ENCODE peak calls at places on chromosomes 11 and 22, in four cellular contexts. I, F, K and M are unnamed samples.

GRCh38 chr11:76237914-76238313 is 31.6 kb upstream of the WNT11 start:
- DNase-seq in I (no peak), F (no peak), K (no peak), M (no peak)

GRCh38 chr11:59291228-59291627 is 67.5 kb upstream of the OR5AN1 start:
- DNase-seq in I (no peak), F (no peak), K (no peak), M (no peak)

GRCh38 chr11:67406969-67407699 is 3.3 kb downstream of the TBC1D10C start:
- DNase-seq in I (peak; percentile 69), F (no peak), K (no peak), M (no peak)

GRCh38 chr22:38180841-38181452 is 683 bp downstream of the PLA2G6 start:
- DNase-seq in I (peak; percentile 77), F (peak; percentile 67), K (peak; percentile 33), M (no peak)

GRCh38 chr22:23685205-23685784 is 5.5 kb upstream of the RGL4 start:
- DNase-seq in I (no peak), F (peak; percentile 13), K (peak; percentile 35), M (peak; percentile 26)

GRCh38 chr11:94700631-94701030 is 67.5 kb upstream of the AMOTL1 start:
- DNase-seq in I (no peak), F (no peak), K (no peak), M (no peak)

GRCh38 chr11:36103933-36104530 is 160.2 kb downstream of the LDLRAD3 start:
- DNase-seq in I (no peak), F (no peak), K (no peak), M (no peak)

GRCh38 chr11:10192036-10192435 is 102.0 kb downstream of the SBF2 start:
- DNase-seq in I (no peak), F (no peak), K (no peak), M (no peak)

GRCh38 chr22:32967285-32968101 is 90.7 kb downstream of the SYN3 start:
- DNase-seq in I (no peak), F (no peak), K (no peak), M (no peak)

GRCh38 chr22:36373258-36373579 is 14.5 kb downstream of the MYH9 start:
- DNase-seq in I (peak; percentile 77), F (no peak), K (no peak), M (no peak)
- H3K4me3 ChIP-seq in I (no peak overlapping the region), F (no peak overlapping the region), K (no peak overlapping the region), M (no peak overlapping the region)

GRCh38 chr22:30383061-30383460 is 4.2 kb downstream of the RNF215 start:
- DNase-seq in I (no peak), F (no peak), K (no peak), M (no peak)
- H3K4me3 ChIP-seq in I (no peak overlapping the region), F (no peak overlapping the region), K (no peak overlapping the region), M (no peak overlapping the region)

GRCh38 chr22:35352214-35353111 is 28.4 kb upstream of the HMOX1 start:
- DNase-seq in I (peak; percentile 92), F (peak; percentile 52), K (no peak), M (no peak)
- H3K4me3 ChIP-seq in I (no peak overlapping the region), F (no peak overlapping the region), K (no peak overlapping the region), M (no peak overlapping the region)

DNA sequence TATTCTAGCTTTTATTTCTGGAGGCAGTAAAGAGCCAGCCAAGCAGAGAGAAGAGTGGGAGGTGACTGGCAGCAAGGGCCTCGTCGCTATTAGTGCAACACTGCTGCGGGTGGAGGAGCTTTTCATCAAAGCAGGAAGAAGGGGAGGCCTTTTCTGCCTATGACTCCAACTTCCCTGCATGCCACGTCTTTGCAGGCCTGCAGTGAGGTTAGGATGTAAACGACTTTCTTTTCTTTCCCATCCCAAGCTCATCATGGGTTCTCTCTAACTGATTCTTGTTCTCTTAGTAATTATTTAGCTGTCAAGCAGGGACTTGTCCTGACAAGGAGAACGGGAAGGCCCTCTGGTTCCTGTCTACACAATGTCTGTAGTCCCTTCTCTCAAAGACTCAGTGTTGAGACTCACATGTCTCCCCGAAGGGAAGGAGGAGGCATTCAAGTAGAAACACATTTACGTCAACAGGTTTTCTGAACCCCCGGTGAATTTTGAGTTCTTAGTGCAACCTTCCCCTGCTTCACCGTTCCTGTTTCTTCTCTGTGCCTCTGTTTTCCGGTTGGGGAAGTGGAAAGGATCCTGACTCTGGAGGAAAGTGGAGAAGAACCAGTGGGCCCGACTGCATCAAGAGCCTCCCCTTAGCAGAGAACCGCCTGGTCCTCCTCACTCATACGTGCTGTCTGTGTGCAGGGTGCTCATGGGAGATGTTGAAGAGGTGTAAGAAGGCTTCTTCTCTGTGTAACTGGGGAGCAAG is 56.9 kb downstream of the PACS1 start:
- DNase-seq in I (no peak), F (peak; percentile 86), K (peak; percentile 83), M (no peak)
- H3K4me3 ChIP-seq in I (no peak overlapping the region), F (no peak overlapping the region), K (no peak overlapping the region), M (no peak overlapping the region)

GRCh38 chr22:29871684-29872083 is 11.3 kb upstream of the MTMR3 start:
- DNase-seq in I (no peak), F (no peak), K (no peak), M (no peak)
- H3K4me3 ChIP-seq in I (no peak overlapping the region), F (no peak overlapping the region), K (no peak overlapping the region), M (no peak overlapping the region)

DNA sequence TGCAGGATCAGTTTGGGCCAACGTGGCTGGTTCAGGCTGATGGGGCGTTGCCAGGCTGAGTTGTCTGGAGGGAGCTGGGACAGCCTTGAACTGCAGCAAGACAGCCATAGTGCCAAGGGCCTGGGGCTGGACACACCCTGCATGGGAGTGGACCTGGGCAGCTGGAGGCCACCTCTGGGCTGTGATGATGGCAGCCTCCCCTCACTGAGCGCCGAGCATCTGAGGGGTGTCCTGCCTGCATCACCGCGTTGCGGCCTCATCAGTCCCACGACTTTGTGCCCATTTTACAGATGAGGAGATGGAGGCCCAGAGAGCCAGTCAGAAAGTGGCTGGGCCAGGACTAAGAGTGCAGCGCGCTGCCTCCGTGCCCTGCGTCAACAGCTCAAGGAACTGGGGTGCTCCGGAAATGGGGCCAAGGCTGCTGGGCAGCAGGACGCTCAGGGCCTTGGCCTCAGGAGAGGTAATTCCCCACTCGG is 590 bp upstream of the TSPO start:
- DNase-seq in I (no peak), F (no peak), K (no peak), M (peak; percentile 77)
- H3K4me3 ChIP-seq in I (no peak overlapping the region), F (peak overlapping the region; percentile 81), K (peak overlapping the region; percentile 73), M (peak overlapping the region; percentile 68)

GRCh38 chr11:111176603-111177002 is 68.9 kb upstream of the POU2AF2 start:
- DNase-seq in I (no peak), F (no peak), K (no peak), M (no peak)
- H3K4me3 ChIP-seq in I (no peak overlapping the region), F (no peak overlapping the region), K (no peak overlapping the region), M (no peak overlapping the region)

GRCh38 chr11:104164028-104164520 is at the start of gene PDGFD:
- DNase-seq in I (peak; percentile 85), F (peak; percentile 70), K (peak; percentile 84), M (peak; percentile 77)
- H3K4me3 ChIP-seq in I (peak within 1 kb of the TSS; percentile 53), F (peak within 1 kb of the TSS; percentile 72), K (peak within 1 kb of the TSS; percentile 76), M (peak within 1 kb of the TSS; percentile 53)